ENCODE peak calls at places on chromosomes 12 and 14, in seven cellular contexts. S is Karpas-422, E is heart left ventricle, J is A549, H is Caco-2, O is HAP-1, W is HCT116. D is an unnamed sample. For H3K4me1, the result is how much of the 10 kb centered on the place peaks cover.

GRCh38 chr14:31059152-31059924 is 33.2 kb upstream of the STRN3 start:
- DNase-seq in S (no peak), E (peak), J (peak), H (no peak), O (no peak), W (no peak), D (peak)

GRCh38 chr14:84969501-84969900 is 560.4 kb upstream of the FLRT2 start:
- DNase-seq in S (no peak), E (no peak), J (no peak), H (no peak), O (no peak), W (no peak), D (no peak)

GRCh38 chr12:49885118-49885517 is 18.6 kb downstream of the FAIM2 start:
- DNase-seq in S (peak), E (peak), J (no peak), H (no peak), O (no peak), W (no peak), D (no peak)

GRCh38 chr12:39846971-39847661 is 227.5 kb upstream of the ABCD2 start:
- DNase-seq in S (no peak), E (no peak), J (no peak), H (no peak), O (peak), W (no peak), D (no peak)

GRCh38 chr12:69540606-69541386 is 44.5 kb upstream of the CCT2 start:
- DNase-seq in S (no peak), E (no peak), J (no peak), H (no peak), O (no peak), W (no peak), D (no peak)

GRCh38 chr14:50667491-50668007 is 557 bp downstream of the SAV1 start:
- DNase-seq in S (peak), E (no peak), J (no peak), H (peak), O (no peak), W (no peak), D (peak)

GRCh38 chr14:74619672-74620131 is 7.7 kb upstream of the LTBP2 start:
- DNase-seq in S (no peak), E (peak), J (peak), H (no peak), O (no peak), W (no peak), D (peak)

GRCh38 chr14:61184117-61184516 is 97.0 kb downstream of the TMEM30B start:
- DNase-seq in S (no peak), E (no peak), J (no peak), H (no peak), O (no peak), W (no peak), D (no peak)

GRCh38 chr14:89343356-89343755 is 73.7 kb downstream of the FOXN3 start:
- DNase-seq in S (no peak), E (no peak), J (no peak), H (no peak), O (no peak), W (no peak), D (no peak)

GRCh38 chr12:104458645-104459555 is 2.2 kb downstream of the CHST11 start:
- DNase-seq in S (no peak), E (no peak), J (no peak), H (no peak), O (peak), W (no peak), D (peak)

GRCh38 chr14:100741956-100742355 is 15.3 kb downstream of the DLK1 start:
- DNase-seq in S (no peak), E (no peak), J (no peak), H (no peak), O (no peak), W (no peak), D (no peak)

GRCh38 chr14:101340556-101340955 is 220.7 kb upstream of the DIO3 start:
- DNase-seq in S (no peak), E (no peak), J (no peak), H (no peak), O (no peak), W (no peak), D (no peak)

GRCh38 chr12:53268637-53269562 is 801 bp downstream of the ESPL1 start:
- DNase-seq in S (no peak), E (no peak), J (no peak), H (no peak), O (no peak), W (no peak), D (no peak)

GRCh38 chr12:8609061-8609570 is 3.5 kb downstream of the AICDA start:
- DNase-seq in S (peak), E (no peak), J (peak), H (no peak), O (peak), W (peak), D (peak)

GRCh38 chr14:62431496-62431895 is 613.8 kb downstream of the KCNH5 start:
- DNase-seq in S (no peak), E (no peak), J (no peak), H (no peak), O (no peak), W (no peak), D (no peak)

GRCh38 chr12:92142251-92142896 is 3.3 kb downstream of the BTG1 start:
- DNase-seq in S (no peak), E (no peak), J (no peak), H (no peak), O (no peak), W (no peak), D (no peak)
- H3K4me1 ChIP-seq in S (half or more), E (under half), J (under half), H (under half), O (half or more), W (under half), D (under half)

GRCh38 chr12:124684496-124684895 is 117.1 kb upstream of the NCOR2 start:
- DNase-seq in S (no peak), E (no peak), J (no peak), H (no peak), O (no peak), W (no peak), D (peak)
- H3K4me3 ChIP-seq in S (no peak), E (no peak), J (no peak), H (no peak), O (no peak), W (no peak), D (no peak)

GRCh38 chr14:77612011-77612620 is 4.3 kb downstream of the SPTLC2 start:
- DNase-seq in S (no peak), E (no peak), J (no peak), H (no peak), O (no peak), W (no peak), D (no peak)

GRCh38 chr14:77616133-77616453 is 344 bp downstream of the SPTLC2 start:
- DNase-seq in S (no peak), E (no peak), J (no peak), H (no peak), O (no peak), W (no peak), D (peak)

GRCh38 chr14:77615231-77616132 is 955 bp downstream of the SPTLC2 start:
- DNase-seq in S (peak), E (no peak), J (no peak), H (no peak), O (peak), W (no peak), D (no peak)

GRCh38 chr14:77610553-77610952 is 5.9 kb downstream of the SPTLC2 start:
- DNase-seq in S (no peak), E (no peak), J (no peak), H (no peak), O (no peak), W (no peak), D (no peak)

DNA sequence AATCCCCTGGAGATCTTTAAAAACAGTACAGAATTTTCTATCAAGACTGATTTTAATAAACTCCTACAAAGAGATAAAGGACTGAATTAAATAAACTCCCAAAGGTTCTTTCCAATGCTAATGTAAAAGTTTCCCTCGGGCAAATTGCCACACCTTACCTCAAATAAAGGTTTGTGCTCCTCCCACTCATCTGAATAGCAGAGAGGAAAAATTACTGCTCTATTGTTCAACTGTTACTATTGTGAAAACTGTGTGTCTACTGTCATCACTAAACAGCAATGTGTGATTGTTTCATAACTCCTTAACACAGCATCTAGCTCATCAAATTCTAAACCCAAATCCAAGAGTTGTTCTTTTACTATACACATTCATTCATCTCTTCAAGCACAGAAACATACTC is 3.2 kb downstream of the SPTLC2 start:
- DNase-seq in S (no peak), E (no peak), J (no peak), H (no peak), O (peak), W (no peak), D (no peak)
- H3K4me1 ChIP-seq in S (under half), E (half or more), J (under half), H (under half), O (under half), W (under half), D (under half)

DNA sequence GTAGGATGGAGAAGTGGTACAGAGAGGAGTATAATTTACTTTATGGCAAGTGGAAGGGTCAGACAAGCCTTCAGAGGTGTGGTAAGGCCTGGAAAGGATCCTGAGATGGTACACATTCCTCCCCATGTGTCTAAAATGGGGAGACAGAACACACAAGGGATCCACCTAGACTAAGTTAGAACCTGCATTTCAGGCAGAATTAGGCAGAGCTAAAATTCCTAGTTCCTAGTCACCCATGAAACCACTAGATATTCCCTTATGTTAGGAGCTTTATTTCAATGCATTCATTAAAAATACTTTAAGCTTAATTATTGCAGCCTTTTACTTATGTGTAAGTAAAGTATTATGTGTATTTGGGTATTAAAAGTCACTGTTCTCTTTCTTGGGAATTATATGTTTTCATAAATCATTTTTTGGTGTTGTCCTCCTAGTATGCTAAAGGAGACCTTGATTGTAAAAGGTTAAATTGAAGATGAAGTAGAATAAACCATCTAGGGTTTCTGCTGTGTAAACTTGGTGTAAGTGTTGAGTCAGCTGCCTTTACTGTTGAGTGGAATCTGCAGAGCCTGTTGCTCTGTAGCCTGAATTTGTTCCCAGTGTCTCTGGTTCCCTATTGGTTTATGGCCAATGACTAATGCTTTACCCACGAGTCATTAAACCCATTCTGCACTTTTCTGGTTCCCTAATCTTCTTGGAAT is 423.2 kb downstream of the ATP23 start:
- DNase-seq in S (no peak), E (no peak), J (peak), H (no peak), O (no peak), W (peak), D (no peak)
- H3K4me3 ChIP-seq in S (no peak), E (no peak), J (no peak), H (no peak), O (no peak), W (no peak), D (no peak)